ENCODE peak calls at places on chromosomes 7 and 10, in seven cellular contexts. O, R, T, Y, F, N and U are unnamed samples.

GRCh38 chr10:76251773-76252617 is 820.6 kb downstream of the LRMDA start:
- DNase-seq in N (peak; percentile 50), R (no peak), O (peak; percentile 55), Y (peak; percentile 23), T (no peak), F (no peak), U (no peak)

GRCh38 chr7:107291434-107291833 is 122.6 kb downstream of the HBP1 start:
- DNase-seq in R (no peak), Y (no peak), O (no peak), T (no peak), N (no peak), F (no peak), U (no peak)

GRCh38 chr7:69622960-69623359 is 24.7 kb downstream of the AUTS2 start:
- DNase-seq in F (no peak), T (no peak), N (no peak), O (no peak), R (no peak), Y (no peak), U (no peak)

GRCh38 chr10:117163061-117163953 is 25.2 kb upstream of the VAX1 start:
- DNase-seq in O (no peak), Y (no peak), F (peak; percentile 53), N (no peak), R (no peak), T (no peak), U (no peak)

GRCh38 chr7:30074422-30075030 is 46.3 kb downstream of the PLEKHA8 start:
- DNase-seq in N (no peak), F (no peak), Y (no peak), R (no peak), T (no peak), O (no peak), U (no peak)

GRCh38 chr10:33214174-33214573 is 120.3 kb downstream of the NRP1 start:
- DNase-seq in Y (no peak), T (no peak), R (no peak), N (no peak), O (no peak), F (no peak), U (no peak)

GRCh38 chr7:32158076-32158475 is 87.9 kb upstream of the PDE1C start:
- DNase-seq in O (no peak), R (no peak), T (no peak), N (no peak), Y (no peak), F (no peak), U (no peak)

GRCh38 chr7:128351296-128352123 is 7.8 kb upstream of the RBM28 start:
- DNase-seq in N (no peak), O (no peak), Y (no peak), F (no peak), T (no peak), R (no peak), U (no peak)

GRCh38 chr7:5692112-5692844 is 89.2 kb downstream of the RNF216 start:
- DNase-seq in N (peak; percentile 46), R (no peak), Y (peak; percentile 89), F (peak; percentile 58), O (peak; percentile 93), T (no peak), U (peak; percentile 68)

GRCh38 chr7:151245360-151246160 is 2.9 kb downstream of the SMARCD3 start:
- DNase-seq in Y (peak; percentile 57), F (no peak), N (peak; percentile 63), R (peak; percentile 68), O (peak; percentile 65), T (peak; percentile 76), U (peak; percentile 89)

GRCh38 chr10:63468947-63469346 is 3.2 kb upstream of the JMJD1C start:
- DNase-seq in T (no peak), R (no peak), N (no peak), F (no peak), O (no peak), Y (no peak), U (no peak)

GRCh38 chr7:55381187-55381586 is 16.1 kb downstream of the LANCL2 start:
- DNase-seq in R (no peak), F (peak; percentile 21), T (no peak), O (no peak), N (no peak), Y (no peak), U (no peak)

GRCh38 chr10:127153166-127153565 is 43.2 kb downstream of the INSYN2A start:
- DNase-seq in F (no peak), N (no peak), O (no peak), R (no peak), Y (no peak), T (no peak), U (no peak)

GRCh38 chr10:51705774-51706173 is 6.4 kb upstream of the CSTF2T start:
- DNase-seq in N (no peak), F (no peak), T (no peak), R (no peak), Y (no peak), O (no peak), U (no peak)

GRCh38 chr10:97427571-97428179 is 1.7 kb downstream of the PGAM1 start:
- DNase-seq in N (peak; percentile 79), T (no peak), R (peak; percentile 49), F (no peak), O (no peak), Y (no peak), U (no peak)

GRCh38 chr10:84269773-84270172 is 24.9 kb downstream of the RGR start:
- DNase-seq in Y (no peak), T (no peak), R (no peak), F (no peak), N (no peak), O (no peak), U (peak; percentile 61)

GRCh38 chr7:129845178-129845971 is 107.4 kb downstream of the UBE2H start:
- DNase-seq in Y (no peak), R (no peak), T (no peak), F (no peak), O (no peak), N (no peak), U (no peak)

GRCh38 chr7:132655071-132655761 is 78.9 kb upstream of the PLXNA4 start:
- DNase-seq in N (no peak), O (peak; percentile 69), R (peak; percentile 30), Y (peak; percentile 33), T (peak; percentile 5), F (peak; percentile 47), U (no peak)

GRCh38 chr10:69515699-69516547 is 57.3 kb downstream of the NEUROG3 start:
- DNase-seq in N (peak; percentile 85), T (peak; percentile 73), R (peak; percentile 83), Y (peak; percentile 66), O (peak; percentile 75), F (no peak), U (peak; percentile 83)

GRCh38 chr10:57905866-57906265 is 361.8 kb downstream of the IPMK start:
- DNase-seq in Y (no peak), O (no peak), F (no peak), R (no peak), T (no peak), N (no peak), U (no peak)

GRCh38 chr7:495326-495725 is 24.3 kb downstream of the PDGFA start:
- DNase-seq in T (no peak), O (peak; percentile 33), R (no peak), Y (peak; percentile 6), N (peak; percentile 17), F (no peak), U (no peak)

GRCh38 chr10:28679941-28680752 is 2.8 kb downstream of the BAMBI start:
- DNase-seq in R (no peak), N (no peak), F (peak; percentile 31), Y (no peak), T (no peak), O (no peak), U (peak; percentile 20)

GRCh38 chr7:94258418-94258817 is 136.3 kb upstream of the COL1A2 start:
- DNase-seq in T (no peak), R (no peak), F (no peak), O (no peak), Y (no peak), N (no peak), U (no peak)

GRCh38 chr7:90952649-90952991 is 311.6 kb upstream of the FZD1 start:
- DNase-seq in F (no peak), R (no peak), N (no peak), Y (no peak), T (no peak), O (no peak), U (no peak)

GRCh38 chr7:47819054-47819920 is 129.0 kb downstream of the PKD1L1 start:
- DNase-seq in F (peak; percentile 62), Y (peak; percentile 56), R (peak; percentile 46), T (no peak), O (peak; percentile 78), N (peak; percentile 70), U (peak; percentile 74)

GRCh38 chr7:63031838-63032436 is 966.7 kb upstream of the ZNF722 start:
- DNase-seq in Y (no peak), R (no peak), O (no peak), T (no peak), N (no peak), F (no peak), U (no peak)

GRCh38 chr10:84603971-84604370 is 275.6 kb downstream of the CCSER2 start:
- DNase-seq in Y (no peak), O (no peak), F (no peak), N (no peak), R (no peak), T (no peak), U (no peak)

GRCh38 chr10:92290076-92290836 is 622 bp downstream of the CPEB3 start:
- DNase-seq in T (peak; percentile 25), F (peak; percentile 55), O (no peak), R (peak; percentile 39), Y (peak; percentile 29), N (no peak), U (peak; percentile 32)

GRCh38 chr7:14040528-14040927 is 51.1 kb upstream of the ETV1 start:
- DNase-seq in Y (no peak), F (no peak), R (no peak), T (no peak), O (no peak), N (no peak), U (no peak)

GRCh38 chr10:69100136-69100872 is 12.4 kb downstream of the SRGN start:
- DNase-seq in R (no peak), T (no peak), F (no peak), Y (no peak), O (no peak), N (no peak), U (no peak)

GRCh38 chr7:127250312-127251047 is 2.3 kb downstream of the GRM8 start:
- DNase-seq in N (no peak), Y (no peak), O (no peak), F (no peak), R (no peak), T (no peak), U (no peak)

GRCh38 chr7:69076566-69076965 is 521.7 kb upstream of the AUTS2 start:
- DNase-seq in T (no peak), N (no peak), F (no peak), O (no peak), Y (no peak), R (no peak), U (no peak)

GRCh38 chr7:105773030-105773460 is 103.4 kb downstream of the ATXN7L1 start:
- DNase-seq in R (no peak), Y (no peak), T (no peak), O (no peak), N (no peak), F (no peak), U (no peak)